ENCODE peak calls at places on chromosomes 1 and 21, in nine cellular contexts. B is uterus, O is mesothelial cell of epicardium, E is AG10803, V is nephron progenitor cell, K is AG09319, N is fibroblast of villous mesenchyme, Y is progenitor cell of endocrine pancreas, Z is esophagus squamous epithelium. J is an unnamed sample.

GRCh38 chr1:171769754-171770153 is 11.7 kb upstream of the METTL13 start:
- DNase-seq in O (no peak), Y (no peak), Z (no peak), N (no peak), V (no peak), B (no peak), E (no peak), K (no peak), J (no peak)

GRCh38 chr1:15180945-15181523 is 27.5 kb downstream of the TMEM51 start:
- DNase-seq in E (no peak), N (no peak), Y (no peak), B (no peak), K (no peak), Z (no peak), O (no peak), V (no peak), J (no peak)

GRCh38 chr1:33338495-33339211 is 17.8 kb upstream of the A3GALT2 start:
- DNase-seq in B (peak), Y (no peak), K (no peak), Z (no peak), O (no peak), N (peak), V (no peak), E (peak), J (no peak)

GRCh38 chr1:59123081-59123675 is 173.7 kb upstream of the FGGY start:
- DNase-seq in Y (no peak), O (no peak), V (no peak), N (no peak), Z (no peak), B (no peak), E (no peak), K (no peak), J (no peak)

GRCh38 chr1:116908821-116909510 is 750 bp upstream of the PTGFRN start:
- DNase-seq in K (no peak), Z (no peak), V (no peak), B (no peak), E (no peak), O (no peak), Y (no peak), N (no peak), J (no peak)

GRCh38 chr1:212205006-212205405 is 80.2 kb upstream of the PPP2R5A start:
- DNase-seq in B (no peak), N (no peak), E (no peak), Y (no peak), K (no peak), V (no peak), O (no peak), Z (no peak), J (no peak)

GRCh38 chr1:55039342-55040082 is at the start of gene PCSK9:
- DNase-seq in O (peak), V (peak), K (no peak), B (no peak), Z (no peak), Y (peak), N (peak), E (no peak), J (no peak)

GRCh38 chr1:244106173-244106572 is 55.1 kb downstream of the ZBTB18 start:
- DNase-seq in K (no peak), O (no peak), B (no peak), N (no peak), E (no peak), Z (no peak), Y (no peak), V (no peak), J (no peak)

GRCh38 chr1:71019248-71019647 is 28.4 kb downstream of the PTGER3 start:
- DNase-seq in V (no peak), B (no peak), O (no peak), E (no peak), N (no peak), Z (no peak), K (no peak), Y (no peak), J (no peak)

GRCh38 chr21:35400233-35400939 is 351.3 kb upstream of the RUNX1 start:
- DNase-seq in B (no peak), E (peak), Y (no peak), Z (no peak), K (peak), V (no peak), O (no peak), N (peak), J (peak)

GRCh38 chr1:19138958-19139581 is 71.0 kb downstream of the UBR4 start:
- DNase-seq in K (no peak), E (no peak), Y (no peak), Z (no peak), V (no peak), B (no peak), O (no peak), N (no peak), J (no peak)

GRCh38 chr1:42170779-42171621 is 6.5 kb upstream of the GUCA2A start:
- DNase-seq in O (no peak), B (no peak), V (no peak), E (no peak), N (no peak), K (no peak), Y (no peak), Z (no peak), J (no peak)

GRCh38 chr1:14300991-14301703 is 297.3 kb upstream of the KAZN start:
- DNase-seq in O (no peak), V (no peak), Z (no peak), N (no peak), E (peak), B (no peak), K (no peak), Y (no peak), J (no peak)

GRCh38 chr1:20686878-20687725 is 25.9 kb upstream of the DDOST start:
- DNase-seq in N (no peak), K (no peak), B (no peak), Y (no peak), E (no peak), V (peak), O (no peak), Z (no peak), J (no peak)

GRCh38 chr1:151984313-151984956 is 9.2 kb downstream of the S100A10 start:
- DNase-seq in V (no peak), Z (no peak), N (no peak), K (no peak), B (no peak), E (no peak), O (no peak), Y (no peak), J (no peak)

GRCh38 chr21:40622531-40622930 is 224.4 kb downstream of the DSCAM start:
- DNase-seq in K (no peak), Y (no peak), Z (no peak), V (no peak), E (no peak), B (no peak), N (no peak), O (no peak), J (no peak)

GRCh38 chr1:28365864-28366263 is 3.7 kb upstream of the PHACTR4 start:
- DNase-seq in V (no peak), N (no peak), K (no peak), O (no peak), E (no peak), Z (no peak), B (no peak), Y (no peak), J (no peak)

GRCh38 chr1:38221006-38221649 is 174.5 kb upstream of the POU3F1 start:
- DNase-seq in E (peak), B (no peak), N (peak), V (no peak), Z (no peak), Y (no peak), K (peak), O (no peak), J (no peak)

GRCh38 chr1:57411262-57411661 is 12.6 kb downstream of the DAB1 start:
- DNase-seq in E (peak), Y (no peak), Z (no peak), O (no peak), V (no peak), B (no peak), K (no peak), N (no peak), J (no peak)

GRCh38 chr1:204443871-204444581 is 32.4 kb upstream of the PPP1R15B start:
- DNase-seq in Z (no peak), E (no peak), O (no peak), Y (no peak), V (no peak), B (no peak), K (no peak), N (peak), J (no peak)

GRCh38 chr1:221620437-221621384 is 121.2 kb downstream of the DUSP10 start:
- DNase-seq in Y (no peak), Z (no peak), E (peak), O (no peak), V (no peak), N (no peak), B (no peak), K (no peak), J (no peak)

GRCh38 chr1:63592536-63593302 is 492 bp upstream of the PGM1 start:
- DNase-seq in E (no peak), B (no peak), O (no peak), K (no peak), Y (no peak), V (no peak), N (no peak), Z (no peak), J (no peak)

GRCh38 chr1:37438037-37438970 is 36.1 kb upstream of the ZC3H12A start:
- DNase-seq in Z (no peak), B (no peak), E (no peak), N (no peak), O (no peak), K (no peak), Y (no peak), V (no peak), J (no peak)

GRCh38 chr1:231219422-231220401 is 21.3 kb upstream of the GNPAT start:
- DNase-seq in Y (no peak), K (no peak), E (no peak), V (no peak), B (no peak), N (no peak), Z (no peak), O (no peak), J (no peak)

GRCh38 chr1:109980324-109981127 is 4.0 kb upstream of the AHCYL1 start:
- DNase-seq in B (no peak), N (no peak), O (no peak), E (no peak), V (no peak), Z (no peak), K (no peak), Y (no peak), J (no peak)
- TF ChIP-seq CTCF in B (peak), N (peak), O (no peak), E (peak), V (peak), Z (peak), K (peak), Y (peak), J (no peak)

GRCh38 chr1:13228343-13228781 is 2.4 kb upstream of the PRAMEF18 start:
- DNase-seq in E (no peak), N (no peak), V (no peak), K (no peak), O (peak), Y (peak), Z (no peak), B (no peak), J (no peak)
- TF ChIP-seq CTCF in E (peak), N (no peak), V (no peak), K (no peak), O (no peak), Y (no peak), Z (no peak), B (no peak), J (no peak)

GRCh38 chr1:79497193-79497773 is 490.8 kb upstream of the ADGRL4 start:
- DNase-seq in Z (no peak), E (peak), V (peak), K (no peak), B (no peak), Y (peak), N (peak), O (no peak), J (no peak)
- TF ChIP-seq CTCF in Z (peak), E (peak), V (peak), K (peak), B (no peak), Y (peak), N (peak), O (peak), J (peak)

GRCh38 chr1:50419192-50419906 is 3.9 kb downstream of the DMRTA2 start:
- DNase-seq in E (no peak), V (peak), Y (peak), O (peak), Z (no peak), K (no peak), N (no peak), B (no peak), J (no peak)
- TF ChIP-seq CTCF in E (no peak), V (peak), Y (peak), O (peak), Z (no peak), K (no peak), N (no peak), B (no peak), J (no peak)

DNA sequence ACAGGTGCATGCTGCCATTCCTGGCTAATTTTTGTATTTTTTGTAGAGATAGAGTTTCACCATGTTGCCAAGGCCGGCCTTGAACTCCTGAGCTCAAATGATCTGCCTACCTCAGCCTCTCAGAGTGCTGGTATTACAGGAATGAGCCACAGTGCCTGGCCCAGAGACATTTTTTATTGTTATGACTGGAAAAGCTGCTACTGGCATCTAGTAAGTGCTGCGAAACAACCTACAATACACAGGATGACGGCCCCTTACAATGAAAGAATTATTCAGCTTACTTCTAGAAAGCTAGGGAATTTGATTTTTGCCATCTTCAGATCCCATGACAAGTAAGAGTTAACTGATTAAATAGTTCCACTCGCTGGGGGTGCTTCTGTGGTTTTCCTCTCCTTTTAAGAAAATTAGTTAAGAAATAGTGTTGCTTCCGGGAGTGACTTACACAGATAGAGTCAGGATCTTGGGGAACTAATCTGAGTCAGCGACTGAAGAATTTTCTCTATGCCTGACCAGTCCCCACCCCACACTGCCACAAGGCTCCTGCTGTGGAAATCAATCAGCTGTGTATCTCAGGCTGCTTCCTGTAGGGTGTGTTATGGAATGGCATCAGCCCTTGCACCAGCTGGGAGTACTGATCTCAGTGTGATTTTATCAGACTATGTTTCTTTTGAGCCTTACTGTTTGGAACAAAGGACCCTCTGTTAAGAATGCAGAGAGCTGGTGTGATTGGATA is 93.0 kb upstream of the BMP8A start:
- DNase-seq in O (peak), B (peak), N (peak), V (no peak), Y (no peak), E (peak), K (peak), Z (no peak), J (no peak)
- TF ChIP-seq CTCF in O (no peak), B (no peak), N (no peak), V (no peak), Y (no peak), E (peak), K (peak), Z (peak), J (no peak)

GRCh38 chr21:38170705-38171682 is 85.8 kb upstream of the KCNJ15 start:
- DNase-seq in E (no peak), V (no peak), N (peak), K (no peak), Z (no peak), Y (no peak), O (no peak), B (no peak), J (no peak)

GRCh38 chr21:38175321-38175720 is 81.5 kb upstream of the KCNJ15 start:
- DNase-seq in O (no peak), N (peak), E (peak), Y (no peak), B (no peak), K (no peak), Z (no peak), V (no peak), J (no peak)

GRCh38 chr21:38170283-38170682 is 86.5 kb upstream of the KCNJ15 start:
- DNase-seq in Y (no peak), Z (no peak), N (peak), K (no peak), V (peak), O (no peak), B (no peak), E (peak), J (no peak)

GRCh38 chr21:38167345-38167744 is 89.4 kb upstream of the KCNJ15 start:
- DNase-seq in K (no peak), E (no peak), O (no peak), Y (no peak), B (no peak), V (no peak), N (no peak), Z (no peak), J (no peak)

DNA sequence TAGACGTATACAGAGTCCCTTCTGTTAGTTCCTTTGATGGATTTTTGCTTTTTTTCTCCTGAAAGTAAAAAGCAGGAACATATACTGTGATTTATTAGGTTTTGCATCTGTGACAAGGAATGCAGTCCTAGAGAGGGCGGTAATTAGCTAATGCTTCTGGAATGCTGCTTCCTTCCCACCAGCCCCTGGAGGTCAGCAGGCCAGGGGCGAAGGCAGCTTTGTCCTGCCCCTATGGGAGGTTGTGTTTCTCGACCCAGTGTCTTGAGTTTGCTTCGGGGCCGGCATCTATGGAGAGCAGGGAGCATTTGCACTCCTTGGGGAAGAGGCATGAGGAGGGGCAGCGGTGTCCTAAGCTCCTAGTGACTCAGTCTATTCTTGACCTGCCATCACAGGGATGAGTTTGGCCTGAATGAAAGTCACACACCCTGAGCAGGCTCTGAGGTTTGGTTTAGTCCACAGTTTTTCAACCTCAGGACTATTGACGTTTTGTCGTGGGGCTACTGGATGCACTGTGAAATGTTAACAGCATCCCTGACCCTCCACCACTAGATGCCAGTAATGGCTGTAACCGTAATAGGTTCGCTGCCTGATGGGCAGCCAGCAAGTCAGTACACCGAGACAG is 85.0 kb upstream of the KCNJ15 start:
- DNase-seq in B (no peak), V (peak), O (no peak), K (no peak), Z (no peak), E (peak), Y (peak), N (peak), J (no peak)
- TF ChIP-seq CTCF in B (no peak), V (no peak), O (no peak), K (no peak), Z (no peak), E (peak), Y (no peak), N (peak), J (no peak)

J was measured in activated B cell treated with CpG ODN at 0.5 μM for 24 hours.